ENCODE peak calls at places on chromosomes 2 and 18, in seven cellular contexts. Y is H1, S is HepG2, B is GM23338, E is endothelial cell of umbilical vein, X is HCT116, I is GM12878. H is an unnamed sample.

GRCh38 chr18:66136039-66136438 is 385.2 kb downstream of the CDH7 start:
- DNase-seq in Y (peak; percentile 43), S (no peak), B (peak; percentile 67), E (no peak), X (no peak), I (no peak), H (no peak)

GRCh38 chr2:135124924-135125886 is 73.1 kb downstream of the RAB3GAP1 start:
- DNase-seq in Y (no peak), S (no peak), B (no peak), E (no peak), X (peak; percentile 62), I (no peak), H (no peak)

GRCh38 chr2:229952256-229952835 is 30.0 kb downstream of the FBXO36 start:
- DNase-seq in Y (peak; percentile 13), S (no peak), B (peak; percentile 54), E (no peak), X (no peak), I (no peak), H (no peak)

GRCh38 chr2:65379168-65379672 is 53.2 kb downstream of the SPRED2 start:
- DNase-seq in Y (no peak), S (no peak), B (no peak), E (no peak), X (no peak), I (no peak), H (no peak)

GRCh38 chr2:217753460-217754200 is 249.2 kb downstream of the TNS1 start:
- DNase-seq in Y (no peak), S (no peak), B (no peak), E (no peak), X (no peak), I (no peak), H (no peak)

GRCh38 chr2:19205983-19206533 is 152.4 kb downstream of the OSR1 start:
- DNase-seq in Y (no peak), S (no peak), B (no peak), E (no peak), X (no peak), I (no peak), H (no peak)

GRCh38 chr2:160338891-160339290 is 138.8 kb upstream of the ITGB6 start:
- DNase-seq in Y (no peak), S (no peak), B (no peak), E (no peak), X (no peak), I (no peak), H (no peak)

GRCh38 chr2:223760838-223761502 is 76.4 kb downstream of the AP1S3 start:
- DNase-seq in Y (no peak), S (peak; percentile 77), B (peak; percentile 64), E (peak; percentile 84), X (peak; percentile 96), I (peak; percentile 53), H (no peak)

GRCh38 chr18:25168011-25168410 is 184.0 kb downstream of the ZNF521 start:
- DNase-seq in Y (no peak), S (no peak), B (peak; percentile 10), E (no peak), X (no peak), I (no peak), H (no peak)

DNA sequence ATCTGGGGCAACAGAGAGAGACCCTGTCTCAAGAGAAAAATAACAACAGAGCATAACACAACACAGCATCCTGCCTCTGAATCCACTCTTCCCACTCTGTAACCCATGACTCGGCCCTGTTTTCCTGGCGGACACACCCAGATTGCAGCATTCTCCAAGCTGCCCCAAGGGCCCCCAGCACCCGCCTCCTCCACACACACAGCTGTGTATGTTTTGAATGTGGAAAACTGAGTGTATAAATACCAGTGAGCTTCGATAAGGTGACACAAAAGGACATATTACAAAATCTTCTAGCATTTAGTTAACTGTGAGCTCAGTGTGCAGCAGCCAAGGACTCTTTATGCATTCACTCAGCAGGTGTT is 13.0 kb downstream of the IMPA2 start:
- DNase-seq in Y (no peak), S (peak; percentile 83), B (no peak), E (no peak), X (no peak), I (no peak), H (no peak)
- TF ChIP-seq POLR2AphosphoS5 in Y (no peak), S (no peak), B (no peak), E (no peak), X (no peak), I (no peak), H (no peak)

GRCh38 chr2:181685150-181685688 is 4.9 kb upstream of the NEUROD1 start:
- DNase-seq in Y (no peak), S (no peak), B (peak; percentile 83), E (no peak), X (no peak), I (no peak), H (no peak)
- TF ChIP-seq EZH2 in Y (peak; percentile 52), S (no peak), B (peak; percentile 55), E (no peak), X (no peak), I (no peak), H (no peak)

GRCh38 chr2:236512267-236512666 is 57.4 kb upstream of the ACKR3 start:
- DNase-seq in Y (no peak), S (no peak), B (no peak), E (no peak), X (no peak), I (no peak), H (no peak)

GRCh38 chr2:236512902-236513433 is 56.7 kb upstream of the ACKR3 start:
- DNase-seq in Y (peak; percentile 53), S (peak; percentile 23), B (peak; percentile 72), E (peak; percentile 42), X (peak; percentile 22), I (peak; percentile 45), H (no peak)

GRCh38 chr2:236505648-236506047 is 64.0 kb upstream of the ACKR3 start:
- DNase-seq in Y (no peak), S (no peak), B (no peak), E (no peak), X (no peak), I (no peak), H (no peak)

GRCh38 chr2:236507393-236508085 is 62.1 kb upstream of the ACKR3 start:
- DNase-seq in Y (peak; percentile 50), S (no peak), B (peak; percentile 92), E (peak; percentile 66), X (no peak), I (no peak), H (no peak)

GRCh38 chr2:236510049-236510448 is 59.6 kb upstream of the ACKR3 start:
- DNase-seq in Y (no peak), S (no peak), B (no peak), E (no peak), X (no peak), I (no peak), H (no peak)
- TF ChIP-seq POLR2AphosphoS5 in Y (no peak), S (no peak), B (no peak), E (no peak), X (no peak), I (no peak), H (no peak)

GRCh38 chr2:176084629-176085119 is 912 bp upstream of the EVX2 start:
- DNase-seq in Y (no peak), S (no peak), B (peak; percentile 50), E (no peak), X (no peak), I (no peak), H (no peak)

GRCh38 chr2:176081993-176082884 is 1.5 kb downstream of the EVX2 start:
- DNase-seq in Y (no peak), S (no peak), B (peak; percentile 54), E (no peak), X (no peak), I (no peak), H (no peak)

GRCh38 chr2:176083796-176084261 is at the start of gene EVX2:
- DNase-seq in Y (no peak), S (no peak), B (peak; percentile 31), E (no peak), X (no peak), I (no peak), H (no peak)

GRCh38 chr2:176081451-176081992 is 2.2 kb downstream of the EVX2 start:
- DNase-seq in Y (no peak), S (no peak), B (no peak), E (no peak), X (no peak), I (no peak), H (no peak)

DNA sequence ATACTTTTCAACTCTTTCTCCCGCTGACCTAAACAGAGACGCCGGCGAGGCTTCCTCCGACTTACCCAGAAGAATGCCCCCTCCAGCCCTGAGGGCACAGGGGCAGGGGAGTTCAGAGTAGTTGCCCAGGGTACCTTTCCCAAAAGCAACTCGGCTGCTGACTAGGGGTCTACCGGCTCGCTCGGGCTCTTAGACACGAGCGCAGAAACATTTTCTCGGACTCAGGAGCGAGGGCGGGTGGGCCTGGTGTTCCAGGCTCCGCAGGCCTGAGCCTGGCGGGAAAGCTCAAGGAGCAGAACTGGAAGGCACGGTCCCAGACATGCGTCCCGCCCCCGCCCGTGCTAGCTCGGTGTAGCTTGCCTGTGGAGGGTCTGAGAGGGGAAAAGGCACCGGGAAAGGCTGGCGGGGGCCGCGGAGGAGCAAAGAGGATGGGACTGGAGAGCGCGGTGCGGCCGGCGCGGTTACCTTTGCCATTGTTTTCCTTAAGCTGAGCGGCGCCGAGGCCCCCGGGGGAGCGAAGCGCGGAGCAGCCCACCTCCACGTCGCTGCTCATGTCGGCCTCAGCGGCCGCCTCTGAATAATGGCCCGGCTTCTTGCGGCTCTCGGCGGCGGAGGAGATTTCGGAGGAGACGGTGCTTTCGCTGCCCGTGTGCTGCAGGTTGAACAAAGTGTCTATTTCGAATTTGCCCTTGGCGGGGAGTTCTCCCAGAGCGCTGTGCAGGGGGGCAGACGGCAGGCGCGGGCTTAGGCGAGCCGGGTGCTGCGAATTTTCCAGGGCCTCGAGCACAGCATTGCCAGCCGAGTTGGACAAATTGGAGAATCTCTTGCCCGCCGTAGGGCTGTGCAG is 654 bp downstream of the EVX2 start:
- DNase-seq in Y (no peak), S (no peak), B (peak; percentile 69), E (no peak), X (no peak), I (no peak), H (no peak)
- TF ChIP-seq EZH2 in Y (peak; percentile 93), S (peak; percentile 7), B (peak; percentile 91), E (peak; percentile 98), X (no peak), I (no peak), H (no peak)

DNA sequence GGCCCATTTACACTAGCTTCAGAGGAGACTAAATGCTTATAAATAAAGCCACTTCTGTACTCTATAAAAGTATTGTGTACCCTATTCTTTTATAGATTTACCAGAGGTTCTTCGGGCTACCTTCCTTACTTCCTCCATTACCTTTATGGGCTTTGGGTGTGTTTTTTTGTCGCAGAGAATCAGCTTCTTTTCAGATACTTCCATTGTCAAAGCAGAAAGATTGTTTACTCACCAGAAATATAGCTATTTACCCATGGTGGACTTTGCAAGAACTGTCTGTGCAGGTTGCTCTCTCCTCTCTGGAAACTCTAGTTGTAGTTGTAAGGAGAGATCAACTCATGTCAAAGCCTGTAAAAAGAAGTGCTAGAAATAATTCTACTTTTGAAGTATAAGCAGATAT is 14.8 kb downstream of the CCDC121 start:
- DNase-seq in Y (no peak), S (peak; percentile 21), B (no peak), E (no peak), X (no peak), I (no peak), H (no peak)
- TF ChIP-seq POLR2AphosphoS5 in Y (no peak), S (no peak), B (no peak), E (no peak), X (no peak), I (no peak), H (no peak)

H was measured in SK-N-MC.